ENCODE peak calls at places on chromosomes 11 and 22, in eight cellular contexts. Y is astrocyte of the spinal cord, M is Calu3, K is AG09319, W is hippocampal formation, C is NCI-H2171, N is EL, U is left colon. P is an unnamed sample.

GRCh38 chr11:23865341-23865975 is 631.4 kb upstream of the LUZP2 start:
- DNase-seq in Y (peak; percentile 32), M (no peak), K (no peak), W (no peak), C (no peak), N (peak; percentile 53), U (no peak), P (no peak)

GRCh38 chr11:48104562-48104924 is 112.1 kb upstream of the OR4B1 start:
- DNase-seq in Y (no peak), M (peak; percentile 30), K (no peak), W (no peak), C (no peak), N (no peak), U (no peak), P (no peak)

GRCh38 chr11:77179048-77179447 is 51.0 kb downstream of the MYO7A start:
- DNase-seq in Y (no peak), M (no peak), K (no peak), W (no peak), C (no peak), N (no peak), U (no peak), P (no peak)

GRCh38 chr11:113796663-113797259 is 17.2 kb downstream of the CLDN25 start:
- DNase-seq in Y (peak; percentile 52), M (peak; percentile 28), K (no peak), W (no peak), C (peak; percentile 44), N (peak; percentile 47), U (peak; percentile 11), P (peak; percentile 94)

GRCh38 chr11:575324-575995 is 810 bp upstream of the PHRF1 start:
- DNase-seq in Y (peak; percentile 12), M (no peak), K (no peak), W (no peak), C (peak; percentile 79), N (no peak), U (peak; percentile 81), P (no peak)

GRCh38 chr11:12157241-12157661 is 46.9 kb downstream of the MICAL2 start:
- DNase-seq in Y (peak; percentile 93), M (no peak), K (no peak), W (no peak), C (no peak), N (peak; percentile 62), U (peak; percentile 1), P (peak; percentile 86)

GRCh38 chr22:41478891-41479521 is 10.1 kb downstream of the ACO2 start:
- DNase-seq in Y (peak; percentile 32), M (no peak), K (no peak), W (no peak), C (peak; percentile 74), N (no peak), U (no peak), P (peak; percentile 75)

GRCh38 chr11:27255447-27255828 is 107.6 kb downstream of the CCDC34 start:
- DNase-seq in Y (peak; percentile 90), M (no peak), K (peak; percentile 54), W (no peak), C (no peak), N (peak; percentile 43), U (no peak), P (no peak)

GRCh38 chr11:131932584-131933360 is 562.4 kb downstream of the NTM start:
- DNase-seq in Y (no peak), M (no peak), K (no peak), W (peak; percentile 46), C (no peak), N (no peak), U (no peak), P (no peak)

GRCh38 chr11:100830978-100831732 is 144.1 kb downstream of the ARHGAP42 start:
- DNase-seq in Y (peak; percentile 70), M (no peak), K (no peak), W (no peak), C (no peak), N (peak; percentile 63), U (no peak), P (no peak)

GRCh38 chr11:79661373-79661772 is 220.5 kb upstream of the TENM4 start:
- DNase-seq in Y (no peak), M (no peak), K (no peak), W (no peak), C (no peak), N (no peak), U (no peak), P (no peak)

GRCh38 chr22:22401381-22401780 is 107.2 kb downstream of the ZNF280B start:
- DNase-seq in Y (no peak), M (no peak), K (no peak), W (no peak), C (no peak), N (no peak), U (no peak), P (peak; percentile 23)

GRCh38 chr11:120186799-120187591 is 23.8 kb upstream of the OAF start:
- DNase-seq in Y (no peak), M (no peak), K (no peak), W (no peak), C (no peak), N (no peak), U (peak; percentile 57), P (peak; percentile 55)

GRCh38 chr22:36327922-36328551 is 59.7 kb downstream of the MYH9 start:
- DNase-seq in Y (peak; percentile 79), M (no peak), K (no peak), W (no peak), C (peak; percentile 58), N (peak; percentile 38), U (no peak), P (no peak)

GRCh38 chr22:37378642-37379058 is 48.6 kb downstream of the ELFN2 start:
- DNase-seq in Y (no peak), M (peak; percentile 23), K (no peak), W (no peak), C (no peak), N (no peak), U (no peak), P (no peak)

GRCh38 chr22:49368221-49368975 is 459.3 kb downstream of the BRD1 start:
- DNase-seq in Y (no peak), M (no peak), K (no peak), W (no peak), C (no peak), N (no peak), U (no peak), P (peak; percentile 79)

GRCh38 chr11:16337421-16338213 is 18.7 kb downstream of the SOX6 start:
- DNase-seq in Y (no peak), M (no peak), K (no peak), W (no peak), C (no peak), N (no peak), U (no peak), P (no peak)

GRCh38 chr11:70026726-70027125 is 51.4 kb upstream of the ANO1 start:
- DNase-seq in Y (no peak), M (no peak), K (no peak), W (no peak), C (no peak), N (no peak), U (no peak), P (no peak)

GRCh38 chr11:71452354-71453020 is 516 bp upstream of the NADSYN1 start:
- DNase-seq in Y (peak; percentile 24), M (peak; percentile 31), K (no peak), W (no peak), C (peak; percentile 62), N (no peak), U (peak; percentile 65), P (no peak)

GRCh38 chr11:16186680-16187079 is 169.7 kb downstream of the SOX6 start:
- DNase-seq in Y (no peak), M (no peak), K (no peak), W (no peak), C (no peak), N (no peak), U (no peak), P (no peak)

GRCh38 chr11:6201486-6201885 is 2.5 kb downstream of the OR52W1 start:
- DNase-seq in Y (no peak), M (no peak), K (no peak), W (no peak), C (no peak), N (no peak), U (no peak), P (no peak)

P was measured in osteoblast.